ENCODE peak calls at places on chromosomes 12 and 14, in four cellular contexts. R is endodermal cell, B is A549, C is WERI-Rb-1. S is an unnamed sample.

GRCh38 chr12:112496493-112496892 is 77.7 kb downstream of the PTPN11 start:
- DNase-seq in R (no peak), B (no peak), C (no peak), S (no peak)

GRCh38 chr14:74400328-74400727 is 25.7 kb downstream of the SYNDIG1L start:
- DNase-seq in R (peak), B (peak), C (peak), S (no peak)

GRCh38 chr12:78929075-78929418 is 64.5 kb downstream of the SYT1 start:
- DNase-seq in R (no peak), B (peak), C (no peak), S (no peak)

GRCh38 chr12:92199846-92200576 is 54.4 kb upstream of the BTG1 start:
- DNase-seq in R (no peak), B (no peak), C (no peak), S (no peak)

GRCh38 chr14:61458766-61459165 is 137.4 kb downstream of the PRKCH start:
- DNase-seq in R (no peak), B (no peak), C (no peak), S (no peak)

GRCh38 chr14:66395300-66395699 is 90.9 kb upstream of the CCDC196 start:
- DNase-seq in R (peak), B (no peak), C (no peak), S (peak)

GRCh38 chr14:32332415-32333116 is 3.5 kb downstream of the AKAP6 start:
- DNase-seq in R (no peak), B (no peak), C (no peak), S (no peak)

GRCh38 chr14:99691111-99691885 is 7.2 kb downstream of the CYP46A1 start:
- DNase-seq in R (peak), B (no peak), C (no peak), S (no peak)

GRCh38 chr12:113899844-113900471 is 66.2 kb downstream of the RBM19 start:
- DNase-seq in R (peak), B (no peak), C (no peak), S (no peak)

GRCh38 chr12:121800694-121801600 is 2.9 kb upstream of the SETD1B start:
- DNase-seq in R (peak), B (peak), C (no peak), S (no peak)

GRCh38 chr12:4899361-4899760 is 10.3 kb upstream of the KCNA1 start:
- DNase-seq in R (peak), B (no peak), C (peak), S (no peak)

GRCh38 chr12:89372584-89373370 is 20.5 kb upstream of the DUSP6 start:
- DNase-seq in R (peak), B (no peak), C (no peak), S (no peak)

GRCh38 chr14:64763801-64764511 is 59.7 kb downstream of the PLEKHG3 start:
- DNase-seq in R (peak), B (peak), C (peak), S (no peak)

GRCh38 chr14:84767434-84767833 is 762.5 kb upstream of the FLRT2 start:
- DNase-seq in R (no peak), B (no peak), C (no peak), S (no peak)

GRCh38 chr12:104743181-104743580 is 214.9 kb downstream of the SLC41A2 start:
- DNase-seq in R (no peak), B (no peak), C (no peak), S (no peak)

GRCh38 chr14:104358528-104359300 is 220.3 kb downstream of the KIF26A start:
- DNase-seq in R (peak), B (no peak), C (peak), S (no peak)

GRCh38 chr12:112488257-112488926 is 69.6 kb downstream of the PTPN11 start:
- DNase-seq in R (no peak), B (no peak), C (no peak), S (no peak)

DNA sequence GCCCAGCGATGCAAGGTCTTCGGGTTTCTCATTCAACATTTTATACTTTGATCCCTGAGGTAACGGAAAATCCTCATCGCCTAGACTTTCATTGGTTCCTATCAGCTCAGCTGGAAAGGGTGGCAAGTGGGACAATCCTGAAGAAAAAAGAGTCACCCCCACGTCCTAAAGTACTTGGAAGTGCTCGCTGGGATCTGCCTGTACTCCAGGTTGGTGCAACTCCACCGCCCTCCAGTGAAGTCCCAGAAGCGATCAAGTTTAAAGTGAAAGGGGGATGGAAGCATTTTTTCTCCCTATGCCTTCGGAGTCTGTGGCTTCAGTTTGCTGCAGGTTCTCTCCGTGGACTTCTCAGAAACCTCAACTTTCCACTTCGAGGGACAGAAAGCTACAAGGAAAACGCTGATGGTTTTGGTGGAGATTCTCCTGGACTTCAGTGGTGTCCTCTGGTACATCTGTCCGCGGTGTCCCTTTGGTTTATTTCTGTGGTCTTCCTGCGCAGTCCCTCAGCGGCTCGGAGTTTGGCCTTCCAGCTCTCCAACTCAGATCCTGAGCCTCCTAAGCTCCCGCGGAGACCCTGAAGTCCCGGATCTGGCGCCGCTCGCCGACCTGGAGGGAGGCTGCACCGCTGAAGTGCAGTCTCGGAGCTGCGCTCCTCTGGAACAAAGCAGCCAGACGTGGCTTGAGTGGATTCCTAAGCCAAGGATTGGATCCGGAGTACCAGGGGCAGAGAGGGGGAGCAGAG is 1.7 kb upstream of the LRFN5 start:
- DNase-seq in R (peak), B (no peak), C (peak), S (no peak)
- H3K27ac ChIP-seq in R (peak), B (no peak), C (no peak), S (no peak)

GRCh38 chr12:12007001-12007712 is 63.6 kb upstream of the BCL2L14 start:
- DNase-seq in R (peak), B (no peak), C (no peak), S (no peak)
- TF ChIP-seq CTCF in R (no peak), B (no peak), C (no peak), S (no peak)

GRCh38 chr12:132547207-132547740 is 57.3 kb downstream of the FBRSL1 start:
- DNase-seq in R (no peak), B (no peak), C (peak), S (no peak)
- H3K27ac ChIP-seq in R (no peak), B (no peak), C (peak), S (no peak)

DNA sequence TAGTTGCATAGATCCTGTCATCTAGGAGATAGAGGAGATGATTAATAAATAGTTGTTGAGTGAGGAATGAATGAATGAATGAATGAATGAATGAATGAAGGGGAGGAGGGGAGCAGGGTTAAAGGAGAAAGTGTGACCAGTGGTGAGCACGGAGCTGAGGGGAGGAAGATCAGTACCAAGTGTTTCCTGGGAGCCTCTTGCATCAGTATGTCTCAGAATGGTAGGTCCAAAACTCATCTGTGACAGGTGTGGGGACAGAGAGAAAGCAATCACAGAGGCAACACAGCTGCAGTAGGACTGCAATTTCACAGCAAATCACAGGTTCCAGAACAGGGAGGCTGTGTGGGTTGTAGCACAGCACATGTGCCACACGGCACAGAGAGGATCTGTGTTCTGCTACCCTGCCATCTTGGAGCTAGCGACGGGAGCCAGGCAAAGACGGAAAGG is 14.5 kb upstream of the TNFRSF1A start:
- DNase-seq in R (no peak), B (no peak), C (no peak), S (no peak)
- TF ChIP-seq CTCF in R (no peak), B (no peak), C (no peak), S (no peak)

GRCh38 chr12:124536613-124537012 is 30.8 kb downstream of the NCOR2 start:
- DNase-seq in R (no peak), B (no peak), C (no peak), S (no peak)
- H3K27ac ChIP-seq in R (peak), B (no peak), C (peak), S (peak)

GRCh38 chr14:69937367-69937777 is 58.2 kb downstream of the SMOC1 start:
- DNase-seq in R (no peak), B (no peak), C (peak), S (no peak)
- TF ChIP-seq CTCF in R (no peak), B (no peak), C (peak), S (no peak)

GRCh38 chr14:23605931-23606585 is 27.5 kb upstream of the JPH4 start:
- DNase-seq in R (no peak), B (no peak), C (no peak), S (no peak)

GRCh38 chr14:23601424-23601823 is 22.8 kb upstream of the JPH4 start:
- DNase-seq in R (no peak), B (no peak), C (no peak), S (no peak)

GRCh38 chr14:23601845-23602180 is 23.2 kb upstream of the JPH4 start:
- DNase-seq in R (no peak), B (no peak), C (no peak), S (no peak)

GRCh38 chr14:23602181-23603095 is 23.8 kb upstream of the JPH4 start:
- DNase-seq in R (no peak), B (no peak), C (no peak), S (no peak)

GRCh38 chr14:23604675-23605170 is 26.1 kb upstream of the JPH4 start:
- DNase-seq in R (peak), B (no peak), C (no peak), S (no peak)
- H3K27ac ChIP-seq in R (no peak), B (no peak), C (no peak), S (no peak)

DNA sequence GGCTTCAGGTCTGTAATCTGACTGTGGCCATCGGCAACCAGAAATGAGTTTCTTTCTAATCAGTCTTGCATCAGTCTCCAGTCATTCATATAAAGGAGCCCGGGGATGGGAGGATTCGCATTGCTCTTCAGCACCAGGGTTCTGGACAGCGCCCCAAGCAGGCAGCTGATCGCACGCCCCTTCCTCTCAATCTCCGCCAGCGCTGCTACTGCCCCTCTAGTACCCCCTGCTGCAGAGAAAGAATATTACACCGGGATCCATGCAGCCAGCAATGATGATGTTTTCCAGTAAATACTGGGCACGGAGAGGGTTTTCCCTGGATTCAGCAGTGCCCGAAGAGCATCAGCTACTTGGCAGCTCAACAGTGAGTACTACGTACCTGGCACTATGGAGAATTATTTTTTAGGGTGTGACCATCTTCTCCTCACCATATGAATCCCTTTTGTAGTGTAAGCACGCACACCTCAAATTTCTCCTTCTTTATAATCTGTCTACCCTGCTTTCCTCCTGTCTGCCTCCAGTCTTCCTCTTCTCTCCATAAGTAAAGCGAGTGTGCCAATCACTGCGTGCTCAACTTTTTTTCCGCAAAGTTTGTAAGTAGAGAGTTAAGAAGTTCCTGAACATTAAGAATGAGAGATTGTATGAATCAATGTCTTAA is at the start of gene TPH2:
- DNase-seq in R (peak), B (peak), C (peak), S (peak)
- TF ChIP-seq CTCF in R (peak), B (peak), C (peak), S (no peak)

S was measured in RWPE1.